ENCODE peak calls at places on chromosomes 13 and 19, in four cellular contexts. Y is PC-9; K is adrenal gland; Z is CD4-positive, alpha-beta memory T cell. R is an unnamed sample.

GRCh38 chr13:77810891-77811290 is 107.7 kb downstream of the EDNRB start:
- DNase-seq in Z (no peak), Y (no peak), K (no peak), R (no peak)

GRCh38 chr19:50506700-50507099 is 4.3 kb downstream of the JOSD2 start:
- DNase-seq in Z (no peak), Y (no peak), K (no peak), R (no peak)

GRCh38 chr19:47284324-47284899 is 9.7 kb downstream of the INAFM1 start:
- DNase-seq in K (no peak), Z (peak; percentile 63), Y (peak; percentile 56), R (no peak)

GRCh38 chr19:4596033-4596904 is 36.8 kb upstream of the SEMA6B start:
- DNase-seq in Z (no peak), Y (no peak), K (peak; percentile 70), R (no peak)

GRCh38 chr13:112158961-112159360 is 92.0 kb downstream of the SOX1 start:
- DNase-seq in K (no peak), Y (no peak), Z (no peak), R (no peak)

GRCh38 chr19:49638360-49638759 is 1.6 kb downstream of the RRAS start:
- DNase-seq in Y (no peak), K (no peak), Z (no peak), R (no peak)

GRCh38 chr19:47663911-47664771 is 49.1 kb upstream of the EHD2 start:
- DNase-seq in K (peak; percentile 90), Y (peak; percentile 92), Z (no peak), R (no peak)

GRCh38 chr19:38274734-38275133 is 10.4 kb downstream of the SPINT2 start:
- DNase-seq in Z (no peak), Y (no peak), K (peak; percentile 61), R (no peak)

GRCh38 chr19:13557756-13558398 is 51.6 kb upstream of the CACNA1A start:
- DNase-seq in K (no peak), Y (no peak), Z (peak; percentile 6), R (no peak)

GRCh38 chr13:48555441-48555840 is 22.6 kb upstream of the RCBTB2 start:
- DNase-seq in Y (no peak), K (no peak), Z (no peak), R (no peak)

GRCh38 chr13:26541678-26542553 is 15.6 kb upstream of the WASF3 start:
- DNase-seq in Z (no peak), Y (no peak), K (no peak), R (no peak)

GRCh38 chr13:75333103-75333502 is 148.9 kb downstream of the TBC1D4 start:
- DNase-seq in Z (no peak), Y (no peak), K (no peak), R (no peak)

GRCh38 chr19:12596485-12596884 is 14.1 kb downstream of the ZNF490 start:
- DNase-seq in Z (no peak), Y (no peak), K (no peak), R (no peak)

GRCh38 chr13:45872574-45872973 is 21.0 kb upstream of the SIAH3 start:
- DNase-seq in Y (no peak), Z (no peak), K (no peak), R (no peak)

GRCh38 chr13:94778585-94778984 is 66.2 kb upstream of the SOX21 start:
- DNase-seq in K (no peak), Z (no peak), Y (no peak), R (no peak)

GRCh38 chr13:93726173-93727019 is 499.8 kb downstream of the GPC6 start:
- DNase-seq in K (no peak), Y (no peak), Z (no peak), R (no peak)

GRCh38 chr13:101654916-101655315 is 202.4 kb downstream of the ITGBL1 start:
- DNase-seq in K (no peak), Y (no peak), Z (no peak), R (no peak)

GRCh38 chr19:31352782-31353651 is 3.8 kb upstream of the TSHZ3 start:
- DNase-seq in Y (no peak), Z (no peak), K (no peak), R (no peak)

GRCh38 chr13:31891472-31891871 is 140.1 kb upstream of the FRY start:
- DNase-seq in Z (no peak), K (no peak), Y (peak; percentile 35), R (no peak)

GRCh38 chr19:46975918-46976782 is 43.5 kb upstream of the NPAS1 start:
- DNase-seq in Z (no peak), Y (peak; percentile 85), K (peak; percentile 97), R (no peak)

GRCh38 chr13:33799950-33800592 is 17.9 kb upstream of the RFC3 start:
- DNase-seq in K (no peak), Y (no peak), Z (no peak), R (no peak)

GRCh38 chr13:75895168-75895567 is 259.0 kb downstream of the LMO7 start:
- DNase-seq in K (no peak), Y (no peak), Z (no peak), R (no peak)

GRCh38 chr13:57044910-57045309 is 95.8 kb upstream of the PRR20A start:
- DNase-seq in Z (no peak), Y (no peak), K (no peak), R (no peak)

GRCh38 chr13:57045816-57046691 is 94.7 kb upstream of the PRR20A start:
- DNase-seq in Y (no peak), K (no peak), Z (no peak), R (no peak)
- H3K9me3 ChIP-seq in Y (no peaks in the 10 kb centered on the region), K (no peaks in the 10 kb centered on the region), Z (peaks cover 4% of the 10 kb centered on the region), R (peaks cover 3% of the 10 kb centered on the region)

DNA sequence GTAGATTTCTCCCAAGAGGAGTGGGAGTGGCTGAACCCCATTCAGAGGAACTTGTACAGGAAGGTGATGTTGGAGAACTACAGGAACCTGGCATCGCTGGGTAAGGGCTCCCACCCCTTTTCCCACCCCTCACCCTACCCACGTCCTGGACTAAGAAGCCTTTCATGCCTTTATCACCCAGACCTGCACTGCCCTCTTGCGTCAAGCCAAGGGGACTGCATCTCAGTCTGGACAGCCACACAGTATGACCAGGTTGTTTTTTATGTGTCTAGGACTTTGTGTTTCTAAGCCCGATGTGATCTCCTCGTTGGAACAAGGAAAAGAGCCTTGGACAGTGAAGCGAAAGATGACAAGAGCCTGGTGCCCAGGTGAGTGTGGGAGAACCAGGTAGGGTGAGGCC is 8.8 kb downstream of the ZFP28 start:
- DNase-seq in Y (no peak), K (no peak), Z (no peak), R (no peak)
- H3K9me3 ChIP-seq in Y (peaks cover 33% of the 10 kb centered on the region), K (no peaks in the 10 kb centered on the region), Z (peaks cover 36% of the 10 kb centered on the region), R (peaks cover 22% of the 10 kb centered on the region)

GRCh38 chr13:19057588-19058340 is 123.9 kb downstream of the TUBA3C start:
- DNase-seq in Z (no peak), Y (no peak), K (no peak), R (no peak)

GRCh38 chr13:19056984-19057490 is 124.6 kb downstream of the TUBA3C start:
- DNase-seq in K (no peak), Z (no peak), Y (no peak), R (no peak)

GRCh38 chr13:19056355-19056880 is 125.2 kb downstream of the TUBA3C start:
- DNase-seq in Z (no peak), K (no peak), Y (no peak), R (no peak)

GRCh38 chr13:19053561-19053960 is 128.1 kb downstream of the TUBA3C start:
- DNase-seq in Y (no peak), Z (no peak), K (no peak), R (no peak)

GRCh38 chr13:19055611-19056010 is 126.0 kb downstream of the TUBA3C start:
- DNase-seq in Y (no peak), K (no peak), Z (no peak), R (no peak)
- H3K9me3 ChIP-seq in Y (no peaks in the 10 kb centered on the region), K (no peaks in the 10 kb centered on the region), Z (no peaks in the 10 kb centered on the region), R (no peaks in the 10 kb centered on the region)

DNA sequence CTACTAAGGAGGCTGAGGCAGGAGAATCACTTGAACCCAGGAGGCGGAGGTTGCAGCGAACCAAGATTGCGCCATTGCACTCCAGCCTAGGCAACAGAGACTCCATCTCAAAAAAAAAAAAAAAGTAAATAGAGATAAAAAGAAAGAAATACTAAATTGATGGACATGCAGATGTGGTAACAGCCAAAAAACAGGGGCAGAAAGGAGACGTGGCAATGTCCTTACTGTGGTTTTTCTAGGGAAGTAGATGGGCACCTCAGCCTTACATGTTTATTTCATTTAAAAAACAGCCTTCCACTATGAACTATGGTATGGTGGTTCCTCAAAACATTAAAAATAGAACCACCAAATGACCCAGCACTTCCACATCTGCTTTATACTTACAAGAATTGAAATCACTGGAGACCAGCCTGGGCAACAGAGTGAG is 6.5 kb upstream of the EIF3G start:
- DNase-seq in Z (no peak), Y (no peak), K (no peak), R (no peak)
- H3K9me3 ChIP-seq in Z (no peaks in the 10 kb centered on the region), Y (no peaks in the 10 kb centered on the region), K (no peaks in the 10 kb centered on the region), R (no peaks in the 10 kb centered on the region)

DNA sequence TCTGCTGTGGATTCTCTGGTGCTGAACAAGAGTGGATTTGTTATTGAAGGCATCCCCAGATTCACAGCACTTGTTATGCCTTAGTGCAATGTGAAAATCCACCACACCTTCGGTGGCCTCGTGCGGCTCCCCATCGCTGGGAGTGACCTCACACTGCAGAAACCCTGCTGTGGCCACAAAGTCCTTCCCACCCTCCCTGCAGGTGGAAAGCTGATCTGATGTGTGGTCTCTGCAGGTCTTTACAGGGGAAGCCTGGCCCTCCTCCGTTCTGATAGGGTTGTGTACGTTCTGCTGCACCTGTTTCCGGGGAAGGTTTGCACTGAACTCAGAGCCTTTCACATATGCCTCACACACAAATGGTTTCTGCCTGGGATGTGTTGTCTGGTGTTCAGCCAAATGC is 5.0 kb downstream of the ZNF792 start:
- DNase-seq in Z (no peak), K (no peak), Y (no peak), R (no peak)
- H3K9me3 ChIP-seq in Z (peaks cover 73% of the 10 kb centered on the region), K (no peaks in the 10 kb centered on the region), Y (peaks cover 31% of the 10 kb centered on the region), R (peaks cover 61% of the 10 kb centered on the region)

R was measured in T-helper 17 cell.